ENCODE peak calls at places on chromosome 19, in five cellular contexts. One of them, this sample, is unnamed. For H3K27me3, the result is how much of the 10 kb centered on the place peaks cover.

GRCh38 chr19:2332341-2333026 is 4.0 kb downstream of the SPPL2B start:
- DNase-seq in CD8-positive, alpha-beta T cell: peak
- DNase-seq in stomach: no peak
- DNase-seq in heart right ventricle: no peak
- DNase-seq in H1: no peak
- DNase-seq in this sample: no peak

GRCh38 chr19:51375504-51376221 is 3.2 kb upstream of the NKG7 start:
- DNase-seq in CD8-positive, alpha-beta T cell: no peak
- DNase-seq in stomach: no peak
- DNase-seq in heart right ventricle: no peak
- DNase-seq in H1: no peak
- DNase-seq in this sample: no peak

GRCh38 chr19:50959731-50960500 is 7.1 kb upstream of the KLK5 start:
- DNase-seq in CD8-positive, alpha-beta T cell: no peak
- DNase-seq in stomach: no peak
- DNase-seq in heart right ventricle: no peak
- DNase-seq in H1: no peak
- DNase-seq in this sample: no peak

GRCh38 chr19:45506246-45506990 is 861 bp upstream of the VASP start:
- DNase-seq in CD8-positive, alpha-beta T cell: peak
- DNase-seq in stomach: peak
- DNase-seq in heart right ventricle: peak
- DNase-seq in H1: peak
- DNase-seq in this sample: peak

GRCh38 chr19:55537741-55538111 is 793 bp upstream of the SBK2 start:
- DNase-seq in CD8-positive, alpha-beta T cell: no peak
- DNase-seq in stomach: no peak
- DNase-seq in heart right ventricle: no peak
- DNase-seq in H1: no peak
- DNase-seq in this sample: no peak

GRCh38 chr19:28541029-28541428 is 671.9 kb downstream of the UQCRFS1 start:
- DNase-seq in CD8-positive, alpha-beta T cell: no peak
- DNase-seq in stomach: no peak
- DNase-seq in heart right ventricle: no peak
- DNase-seq in H1: no peak
- DNase-seq in this sample: no peak

GRCh38 chr19:46596008-46596407 is 5.1 kb upstream of the CALM3 start:
- DNase-seq in CD8-positive, alpha-beta T cell: no peak
- DNase-seq in stomach: no peak
- DNase-seq in heart right ventricle: no peak
- DNase-seq in H1: no peak
- DNase-seq in this sample: no peak

GRCh38 chr19:28234637-28235036 is 978.3 kb downstream of the UQCRFS1 start:
- DNase-seq in CD8-positive, alpha-beta T cell: no peak
- DNase-seq in stomach: no peak
- DNase-seq in heart right ventricle: peak
- DNase-seq in H1: no peak
- DNase-seq in this sample: no peak

GRCh38 chr19:44332145-44332544 is 24.3 kb downstream of the ZNF112 start:
- DNase-seq in CD8-positive, alpha-beta T cell: no peak
- DNase-seq in stomach: no peak
- DNase-seq in heart right ventricle: no peak
- DNase-seq in H1: no peak
- DNase-seq in this sample: no peak

GRCh38 chr19:51090471-51090870 is 7.8 kb upstream of the KLK14 start:
- DNase-seq in CD8-positive, alpha-beta T cell: no peak
- DNase-seq in stomach: no peak
- DNase-seq in heart right ventricle: no peak
- DNase-seq in H1: no peak
- DNase-seq in this sample: no peak

GRCh38 chr19:46856062-46857022 is 4.5 kb upstream of the ARHGAP35 start:
- DNase-seq in CD8-positive, alpha-beta T cell: peak
- DNase-seq in stomach: peak
- DNase-seq in heart right ventricle: peak
- DNase-seq in H1: peak
- DNase-seq in this sample: peak

GRCh38 chr19:51320258-51320657 is 8.8 kb downstream of the IGLON5 start:
- DNase-seq in CD8-positive, alpha-beta T cell: no peak
- DNase-seq in stomach: no peak
- DNase-seq in heart right ventricle: no peak
- DNase-seq in H1: no peak
- DNase-seq in this sample: no peak

GRCh38 chr19:46211201-46211881 is 18.2 kb upstream of the IGFL1 start:
- DNase-seq in CD8-positive, alpha-beta T cell: no peak
- DNase-seq in stomach: peak
- DNase-seq in heart right ventricle: no peak
- DNase-seq in H1: peak
- DNase-seq in this sample: no peak

GRCh38 chr19:3250675-3251074 is 26.2 kb downstream of the CELF5 start:
- DNase-seq in CD8-positive, alpha-beta T cell: peak
- DNase-seq in stomach: no peak
- DNase-seq in heart right ventricle: no peak
- DNase-seq in H1: peak
- DNase-seq in this sample: peak

GRCh38 chr19:58544591-58545285 is 874 bp downstream of the TRIM28 start:
- DNase-seq in CD8-positive, alpha-beta T cell: no peak
- DNase-seq in stomach: no peak
- DNase-seq in heart right ventricle: no peak
- DNase-seq in H1: no peak
- DNase-seq in this sample: no peak

GRCh38 chr19:39890755-39891551 is 43.5 kb downstream of the FCGBP start:
- DNase-seq in CD8-positive, alpha-beta T cell: no peak
- DNase-seq in stomach: peak
- DNase-seq in heart right ventricle: no peak
- DNase-seq in H1: no peak
- DNase-seq in this sample: no peak

GRCh38 chr19:47109541-47110375 is 3.8 kb downstream of the ZC3H4 start:
- DNase-seq in CD8-positive, alpha-beta T cell: peak
- DNase-seq in stomach: no peak
- DNase-seq in heart right ventricle: no peak
- DNase-seq in H1: no peak
- DNase-seq in this sample: no peak

GRCh38 chr19:43598445-43599240 is 2.2 kb downstream of the ZNF576 start:
- DNase-seq in CD8-positive, alpha-beta T cell: no peak
- DNase-seq in stomach: no peak
- DNase-seq in heart right ventricle: no peak
- DNase-seq in H1: no peak
- DNase-seq in this sample: no peak

GRCh38 chr19:44792286-44792685 is 14.6 kb downstream of the CBLC start:
- DNase-seq in CD8-positive, alpha-beta T cell: no peak
- DNase-seq in stomach: no peak
- DNase-seq in heart right ventricle: no peak
- DNase-seq in H1: no peak
- DNase-seq in this sample: no peak

GRCh38 chr19:42273407-42274064 is 4.5 kb downstream of the CIC start:
- DNase-seq in CD8-positive, alpha-beta T cell: no peak
- DNase-seq in stomach: no peak
- DNase-seq in heart right ventricle: no peak
- DNase-seq in H1: no peak
- DNase-seq in this sample: no peak

GRCh38 chr19:2634228-2634951 is 68.1 kb downstream of the GNG7 start:
- DNase-seq in CD8-positive, alpha-beta T cell: no peak
- DNase-seq in stomach: peak
- DNase-seq in heart right ventricle: no peak
- DNase-seq in H1: no peak
- DNase-seq in this sample: peak

GRCh38 chr19:1361601-1362384 is 21.9 kb upstream of the NDUFS7 start:
- DNase-seq in CD8-positive, alpha-beta T cell: no peak
- DNase-seq in stomach: no peak
- DNase-seq in heart right ventricle: no peak
- DNase-seq in H1: no peak
- DNase-seq in this sample: no peak

GRCh38 chr19:55283548-55284393 is at the start of gene BRSK1:
- DNase-seq in CD8-positive, alpha-beta T cell: peak
- DNase-seq in stomach: peak
- DNase-seq in heart right ventricle: peak
- DNase-seq in H1: peak
- DNase-seq in this sample: peak

GRCh38 chr19:35153701-35154534 is 617 bp upstream of the FXYD5 start:
- DNase-seq in CD8-positive, alpha-beta T cell: peak
- DNase-seq in stomach: peak
- DNase-seq in heart right ventricle: no peak
- DNase-seq in H1: peak
- DNase-seq in this sample: no peak

GRCh38 chr19:5333581-5334365 is 6.8 kb downstream of the PTPRS start:
- DNase-seq in CD8-positive, alpha-beta T cell: no peak
- DNase-seq in stomach: no peak
- DNase-seq in heart right ventricle: no peak
- DNase-seq in H1: no peak
- DNase-seq in this sample: no peak

GRCh38 chr19:48480151-48480475 is 10.9 kb downstream of the CYTH2 start:
- DNase-seq in CD8-positive, alpha-beta T cell: peak
- DNase-seq in stomach: peak
- DNase-seq in heart right ventricle: peak
- DNase-seq in H1: no peak
- DNase-seq in this sample: no peak

GRCh38 chr19:56333506-56333905 is 18.9 kb upstream of the ZSCAN5A start:
- DNase-seq in CD8-positive, alpha-beta T cell: no peak
- DNase-seq in stomach: peak
- DNase-seq in heart right ventricle: peak
- DNase-seq in H1: peak
- DNase-seq in this sample: peak

GRCh38 chr19:35468637-35469036 is 20.6 kb downstream of the FFAR2 start:
- DNase-seq in CD8-positive, alpha-beta T cell: peak
- DNase-seq in stomach: peak
- DNase-seq in heart right ventricle: peak
- DNase-seq in H1: no peak
- DNase-seq in this sample: peak

GRCh38 chr19:1018393-1018792 is 2.5 kb downstream of the TMEM259 start:
- DNase-seq in CD8-positive, alpha-beta T cell: no peak
- DNase-seq in stomach: no peak
- DNase-seq in heart right ventricle: no peak
- DNase-seq in H1: no peak
- DNase-seq in this sample: no peak

GRCh38 chr19:1486720-1487575 is 3.2 kb downstream of the PCSK4 start:
- DNase-seq in CD8-positive, alpha-beta T cell: no peak
- DNase-seq in stomach: no peak
- DNase-seq in heart right ventricle: no peak
- DNase-seq in H1: no peak
- DNase-seq in this sample: no peak

GRCh38 chr19:6828306-6828697 is 55.8 kb downstream of the VAV1 start:
- DNase-seq in CD8-positive, alpha-beta T cell: no peak
- DNase-seq in stomach: no peak
- DNase-seq in heart right ventricle: no peak
- DNase-seq in H1: no peak
- DNase-seq in this sample: no peak

GRCh38 chr19:13077233-13077632 is 25.4 kb downstream of the LYL1 start:
- DNase-seq in CD8-positive, alpha-beta T cell: no peak
- DNase-seq in stomach: no peak
- DNase-seq in heart right ventricle: no peak
- DNase-seq in H1: no peak
- DNase-seq in this sample: no peak
- H3K27ac ChIP-seq in CD8-positive, alpha-beta T cell: no peak
- H3K27ac ChIP-seq in stomach: no peak
- H3K27ac ChIP-seq in heart right ventricle: no peak
- H3K27ac ChIP-seq in H1: no peak
- H3K27ac ChIP-seq in this sample: no peak

DNA sequence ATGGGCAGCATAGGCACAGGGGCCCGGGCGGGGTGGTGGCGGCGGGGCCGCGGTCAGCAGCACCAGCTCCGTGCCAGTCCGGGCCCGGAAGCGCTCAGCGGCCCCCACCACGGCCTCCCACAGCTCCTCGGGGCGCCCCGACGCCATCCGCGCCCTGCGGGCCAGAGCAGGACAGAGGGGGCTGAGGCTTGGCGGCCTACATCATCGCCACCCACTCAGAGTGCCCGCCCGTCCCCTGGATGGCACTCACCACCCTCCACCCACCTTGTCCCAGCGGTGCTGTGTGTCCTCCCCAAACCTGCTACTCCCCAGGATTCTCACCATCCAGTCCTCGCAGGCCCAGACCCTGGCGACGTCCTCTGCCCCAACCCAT is 4.0 kb downstream of the AKT1S1 start:
- DNase-seq in CD8-positive, alpha-beta T cell: no peak
- DNase-seq in stomach: no peak
- DNase-seq in heart right ventricle: no peak
- DNase-seq in H1: no peak
- DNase-seq in this sample: no peak
- H3K27me3 ChIP-seq in CD8-positive, alpha-beta T cell: under half
- H3K27me3 ChIP-seq in stomach: under half
- H3K27me3 ChIP-seq in heart right ventricle: under half
- H3K27me3 ChIP-seq in H1: under half
- H3K27me3 ChIP-seq in this sample: under half

DNA sequence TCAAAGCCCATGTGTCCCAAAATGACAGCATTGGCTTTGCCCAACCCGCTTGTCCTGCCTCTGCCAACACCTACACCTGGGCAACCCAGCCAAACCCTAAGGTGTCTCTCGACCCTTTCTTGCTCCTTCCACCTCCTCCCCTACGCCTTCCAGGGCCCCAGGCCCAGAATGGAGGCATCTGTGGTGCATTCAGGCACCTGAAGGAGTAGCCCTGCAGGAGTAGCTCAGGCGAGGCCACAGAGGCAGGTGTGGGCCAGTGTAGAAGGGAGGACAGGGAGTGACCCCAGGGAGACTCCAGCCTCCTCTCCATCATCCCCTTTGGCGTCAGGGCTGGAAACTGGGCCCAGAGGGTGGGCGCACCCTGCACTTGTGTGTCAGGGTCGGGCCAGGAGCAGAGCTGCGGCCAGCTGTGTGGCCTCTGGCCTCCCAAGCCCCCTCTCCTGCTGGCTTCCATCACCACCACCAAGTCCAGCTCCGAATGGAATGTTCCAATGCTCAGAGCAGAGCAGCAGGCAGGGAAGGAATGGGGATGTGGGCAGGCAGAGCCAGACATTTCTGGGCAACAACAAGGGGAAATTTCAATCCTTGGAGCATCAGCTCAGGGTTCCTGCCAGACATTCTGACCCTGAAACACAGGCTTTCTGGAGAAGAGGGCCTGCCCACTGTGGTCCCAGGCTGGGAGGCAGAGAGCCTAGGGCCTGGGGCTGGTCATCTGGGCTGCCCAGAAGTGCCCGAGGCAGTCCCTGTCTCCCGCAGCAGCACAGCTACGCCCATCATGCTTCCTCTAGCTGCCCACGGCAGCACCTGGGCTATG is 16.4 kb downstream of the PLEKHF1 start:
- DNase-seq in CD8-positive, alpha-beta T cell: no peak
- DNase-seq in stomach: no peak
- DNase-seq in heart right ventricle: no peak
- DNase-seq in H1: no peak
- DNase-seq in this sample: no peak
- H3K27ac ChIP-seq in CD8-positive, alpha-beta T cell: no peak
- H3K27ac ChIP-seq in stomach: no peak
- H3K27ac ChIP-seq in heart right ventricle: no peak
- H3K27ac ChIP-seq in H1: no peak
- H3K27ac ChIP-seq in this sample: no peak

GRCh38 chr19:19538077-19538764 is at the start of gene CILP2:
- DNase-seq in CD8-positive, alpha-beta T cell: peak
- DNase-seq in stomach: peak
- DNase-seq in heart right ventricle: no peak
- DNase-seq in H1: peak
- DNase-seq in this sample: no peak

GRCh38 chr19:19538767-19539166 is 702 bp downstream of the CILP2 start:
- DNase-seq in CD8-positive, alpha-beta T cell: no peak
- DNase-seq in stomach: no peak
- DNase-seq in heart right ventricle: no peak
- DNase-seq in H1: no peak
- DNase-seq in this sample: no peak

GRCh38 chr19:19540707-19541515 is 2.8 kb downstream of the CILP2 start:
- DNase-seq in CD8-positive, alpha-beta T cell: peak
- DNase-seq in stomach: peak
- DNase-seq in heart right ventricle: no peak
- DNase-seq in H1: peak
- DNase-seq in this sample: no peak

GRCh38 chr19:19541572-19541971 is 3.5 kb downstream of the CILP2 start:
- DNase-seq in CD8-positive, alpha-beta T cell: no peak
- DNase-seq in stomach: no peak
- DNase-seq in heart right ventricle: no peak
- DNase-seq in H1: no peak
- DNase-seq in this sample: no peak

GRCh38 chr19:19539738-19540703 is 2.0 kb downstream of the CILP2 start:
- DNase-seq in CD8-positive, alpha-beta T cell: peak
- DNase-seq in stomach: peak
- DNase-seq in heart right ventricle: peak
- DNase-seq in H1: peak
- DNase-seq in this sample: no peak
- H3K27me3 ChIP-seq in CD8-positive, alpha-beta T cell: under half
- H3K27me3 ChIP-seq in stomach: under half
- H3K27me3 ChIP-seq in heart right ventricle: half or more
- H3K27me3 ChIP-seq in H1: under half
- H3K27me3 ChIP-seq in this sample: half or more